ENCODE peak calls at places on chromosome 12, in seven cellular contexts. One of them, this sample, is unnamed.

GRCh38 chr12:95169368-95169767 is 47.9 kb downstream of the FGD6 start:
- DNase-seq in IMR-90: peak
- DNase-seq in lung: no peak
- DNase-seq in GM04503: no peak
- DNase-seq in ovary: no peak
- DNase-seq in effector CD8-positive, alpha-beta T cell: no peak
- DNase-seq in activated CD8-positive, alpha-beta memory T cell treated with anti-CD3 and anti-CD28 coated beads, Interleukin-2, amount 50 U/mL, for 48 hours: no peak
- DNase-seq in this sample: no peak

GRCh38 chr12:96044017-96044985 is 8.9 kb upstream of the LTA4H start:
- DNase-seq in IMR-90: peak
- DNase-seq in lung: no peak
- DNase-seq in GM04503: peak
- DNase-seq in ovary: no peak
- DNase-seq in effector CD8-positive, alpha-beta T cell: no peak
- DNase-seq in activated CD8-positive, alpha-beta memory T cell treated with anti-CD3 and anti-CD28 coated beads, Interleukin-2, amount 50 U/mL, for 48 hours: no peak
- DNase-seq in this sample: no peak

GRCh38 chr12:6827982-6828670 is at the start of gene P3H3:
- DNase-seq in IMR-90: peak
- DNase-seq in lung: no peak
- DNase-seq in GM04503: no peak
- DNase-seq in ovary: peak
- DNase-seq in effector CD8-positive, alpha-beta T cell: no peak
- DNase-seq in activated CD8-positive, alpha-beta memory T cell treated with anti-CD3 and anti-CD28 coated beads, Interleukin-2, amount 50 U/mL, for 48 hours: no peak
- DNase-seq in this sample: peak

GRCh38 chr12:49344486-49345047 is 2.1 kb upstream of the DNAJC22 start:
- DNase-seq in IMR-90: no peak
- DNase-seq in lung: no peak
- DNase-seq in GM04503: no peak
- DNase-seq in ovary: no peak
- DNase-seq in effector CD8-positive, alpha-beta T cell: no peak
- DNase-seq in activated CD8-positive, alpha-beta memory T cell treated with anti-CD3 and anti-CD28 coated beads, Interleukin-2, amount 50 U/mL, for 48 hours: peak
- DNase-seq in this sample: peak

GRCh38 chr12:105289114-105289904 is 41.2 kb upstream of the C12orf75 start:
- DNase-seq in IMR-90: peak
- DNase-seq in lung: no peak
- DNase-seq in GM04503: no peak
- DNase-seq in ovary: no peak
- DNase-seq in effector CD8-positive, alpha-beta T cell: no peak
- DNase-seq in activated CD8-positive, alpha-beta memory T cell treated with anti-CD3 and anti-CD28 coated beads, Interleukin-2, amount 50 U/mL, for 48 hours: no peak
- DNase-seq in this sample: no peak

GRCh38 chr12:120534703-120535655 is 823 bp downstream of the RNF10 start:
- DNase-seq in IMR-90: peak
- DNase-seq in lung: peak
- DNase-seq in GM04503: peak
- DNase-seq in ovary: peak
- DNase-seq in effector CD8-positive, alpha-beta T cell: peak
- DNase-seq in activated CD8-positive, alpha-beta memory T cell treated with anti-CD3 and anti-CD28 coated beads, Interleukin-2, amount 50 U/mL, for 48 hours: peak
- DNase-seq in this sample: peak

GRCh38 chr12:115934046-115934445 is 343.4 kb downstream of the MED13L start:
- DNase-seq in IMR-90: no peak
- DNase-seq in lung: no peak
- DNase-seq in GM04503: no peak
- DNase-seq in ovary: no peak
- DNase-seq in effector CD8-positive, alpha-beta T cell: no peak
- DNase-seq in activated CD8-positive, alpha-beta memory T cell treated with anti-CD3 and anti-CD28 coated beads, Interleukin-2, amount 50 U/mL, for 48 hours: no peak
- DNase-seq in this sample: no peak

GRCh38 chr12:67517181-67517887 is 131.2 kb upstream of the DYRK2 start:
- DNase-seq in IMR-90: no peak
- DNase-seq in lung: no peak
- DNase-seq in GM04503: no peak
- DNase-seq in ovary: peak
- DNase-seq in effector CD8-positive, alpha-beta T cell: no peak
- DNase-seq in activated CD8-positive, alpha-beta memory T cell treated with anti-CD3 and anti-CD28 coated beads, Interleukin-2, amount 50 U/mL, for 48 hours: no peak
- DNase-seq in this sample: no peak

GRCh38 chr12:30701056-30701455 is 5.4 kb upstream of the IPO8 start:
- DNase-seq in IMR-90: peak
- DNase-seq in lung: no peak
- DNase-seq in GM04503: no peak
- DNase-seq in ovary: no peak
- DNase-seq in effector CD8-positive, alpha-beta T cell: no peak
- DNase-seq in activated CD8-positive, alpha-beta memory T cell treated with anti-CD3 and anti-CD28 coated beads, Interleukin-2, amount 50 U/mL, for 48 hours: no peak
- DNase-seq in this sample: no peak

GRCh38 chr12:107992870-107993451 is 136.1 kb upstream of the WSCD2 start:
- DNase-seq in IMR-90: peak
- DNase-seq in lung: no peak
- DNase-seq in GM04503: no peak
- DNase-seq in ovary: no peak
- DNase-seq in effector CD8-positive, alpha-beta T cell: no peak
- DNase-seq in activated CD8-positive, alpha-beta memory T cell treated with anti-CD3 and anti-CD28 coated beads, Interleukin-2, amount 50 U/mL, for 48 hours: no peak
- DNase-seq in this sample: peak

GRCh38 chr12:127393896-127394295 is 873.1 kb upstream of the TMEM132C start:
- DNase-seq in IMR-90: peak
- DNase-seq in lung: no peak
- DNase-seq in GM04503: peak
- DNase-seq in ovary: no peak
- DNase-seq in effector CD8-positive, alpha-beta T cell: no peak
- DNase-seq in activated CD8-positive, alpha-beta memory T cell treated with anti-CD3 and anti-CD28 coated beads, Interleukin-2, amount 50 U/mL, for 48 hours: no peak
- DNase-seq in this sample: no peak

GRCh38 chr12:50929831-50930230 is 22.5 kb upstream of the HIGD1C start:
- DNase-seq in IMR-90: no peak
- DNase-seq in lung: no peak
- DNase-seq in GM04503: no peak
- DNase-seq in ovary: no peak
- DNase-seq in effector CD8-positive, alpha-beta T cell: no peak
- DNase-seq in activated CD8-positive, alpha-beta memory T cell treated with anti-CD3 and anti-CD28 coated beads, Interleukin-2, amount 50 U/mL, for 48 hours: no peak
- DNase-seq in this sample: no peak

This sample was measured in H7.